ENCODE peak calls at places on chromosomes 2 and 18, in seven cellular contexts. F, L, D, W, E, C and R are unnamed samples.

GRCh38 chr18:34222396-34223163 is 2.1 kb downstream of the NOL4 start:
- DNase-seq in F (peak; percentile 64), L (no peak), D (no peak), W (no peak), E (no peak), C (no peak), R (no peak)

GRCh38 chr2:221571391-221572179 is 519 bp downstream of the EPHA4 start:
- DNase-seq in F (peak; percentile 16), L (no peak), D (no peak), W (no peak), E (peak; percentile 25), C (no peak), R (no peak)

GRCh38 chr2:219280682-219281081 is 1.5 kb downstream of the DNAJB2 start:
- DNase-seq in F (no peak), L (no peak), D (no peak), W (no peak), E (no peak), C (no peak), R (no peak)

GRCh38 chr2:201964631-201965206 is 68.9 kb upstream of the FZD7 start:
- DNase-seq in F (no peak), L (no peak), D (no peak), W (no peak), E (no peak), C (no peak), R (no peak)

GRCh38 chr2:190979906-190980629 is 33.9 kb downstream of the STAT1 start:
- DNase-seq in F (peak; percentile 77), L (no peak), D (no peak), W (no peak), E (no peak), C (no peak), R (no peak)

GRCh38 chr18:12098389-12098788 is 4.7 kb downstream of the ANKRD62 start:
- DNase-seq in F (no peak), L (no peak), D (no peak), W (no peak), E (no peak), C (peak; percentile 26), R (no peak)

GRCh38 chr18:56515522-56515921 is 122.9 kb downstream of the TXNL1 start:
- DNase-seq in F (no peak), L (no peak), D (no peak), W (no peak), E (no peak), C (no peak), R (no peak)

GRCh38 chr2:11729362-11730212 is 16.8 kb upstream of the LPIN1 start:
- DNase-seq in F (no peak), L (no peak), D (no peak), W (no peak), E (no peak), C (no peak), R (no peak)

GRCh38 chr18:74456409-74457042 is 582 bp downstream of the DIPK1C start:
- DNase-seq in F (no peak), L (no peak), D (no peak), W (no peak), E (no peak), C (no peak), R (no peak)

GRCh38 chr2:120949027-120949956 is 213.6 kb downstream of the GLI2 start:
- DNase-seq in F (peak; percentile 59), L (peak; percentile 40), D (no peak), W (peak; percentile 19), E (no peak), C (no peak), R (no peak)

GRCh38 chr2:133146893-133147292 is 421.4 kb downstream of the NCKAP5 start:
- DNase-seq in F (no peak), L (no peak), D (no peak), W (no peak), E (no peak), C (no peak), R (no peak)

GRCh38 chr2:112623913-112624777 is 21.6 kb upstream of the SLC20A1 start:
- DNase-seq in F (no peak), L (no peak), D (no peak), W (peak; percentile 74), E (peak; percentile 39), C (no peak), R (no peak)

GRCh38 chr2:134231296-134231964 is 22.4 kb upstream of the MGAT5 start:
- DNase-seq in F (no peak), L (no peak), D (no peak), W (no peak), E (no peak), C (no peak), R (no peak)

GRCh38 chr18:35938562-35938961 is 33.9 kb upstream of the RMP24 start:
- DNase-seq in F (no peak), L (no peak), D (no peak), W (no peak), E (no peak), C (no peak), R (no peak)

GRCh38 chr2:161631855-161632391 is 7.7 kb downstream of the SLC4A10 start:
- DNase-seq in F (no peak), L (no peak), D (no peak), W (no peak), E (no peak), C (no peak), R (no peak)

GRCh38 chr2:42585779-42586178 is 17.3 kb downstream of the MTA3 start:
- DNase-seq in F (no peak), L (peak; percentile 57), D (no peak), W (no peak), E (no peak), C (no peak), R (no peak)

GRCh38 chr2:180656455-180656847 is 324.0 kb upstream of the UBE2E3 start:
- DNase-seq in F (no peak), L (peak; percentile 20), D (no peak), W (no peak), E (no peak), C (no peak), R (no peak)

GRCh38 chr2:23423062-23423872 is 38.3 kb downstream of the KLHL29 start:
- DNase-seq in F (peak; percentile 30), L (no peak), D (no peak), W (no peak), E (no peak), C (no peak), R (no peak)

GRCh38 chr2:127569274-127570065 is 34.0 kb downstream of the MYO7B start:
- DNase-seq in F (no peak), L (no peak), D (no peak), W (no peak), E (no peak), C (no peak), R (no peak)

GRCh38 chr2:175414872-175415487 is 233.5 kb upstream of the ATP5MC3 start:
- DNase-seq in F (peak; percentile 58), L (peak; percentile 55), D (peak; percentile 50), W (peak; percentile 56), E (no peak), C (no peak), R (peak; percentile 8)

GRCh38 chr2:168216351-168217005 is 30.9 kb downstream of the STK39 start:
- DNase-seq in F (no peak), L (no peak), D (no peak), W (no peak), E (no peak), C (no peak), R (no peak)

GRCh38 chr18:55346387-55346786 is 241.6 kb downstream of the TCF4 start:
- DNase-seq in F (no peak), L (no peak), D (no peak), W (no peak), E (no peak), C (no peak), R (no peak)

GRCh38 chr2:159584796-159585195 is 31.6 kb downstream of the BAZ2B start:
- DNase-seq in F (no peak), L (no peak), D (no peak), W (no peak), E (no peak), C (no peak), R (no peak)

DNA sequence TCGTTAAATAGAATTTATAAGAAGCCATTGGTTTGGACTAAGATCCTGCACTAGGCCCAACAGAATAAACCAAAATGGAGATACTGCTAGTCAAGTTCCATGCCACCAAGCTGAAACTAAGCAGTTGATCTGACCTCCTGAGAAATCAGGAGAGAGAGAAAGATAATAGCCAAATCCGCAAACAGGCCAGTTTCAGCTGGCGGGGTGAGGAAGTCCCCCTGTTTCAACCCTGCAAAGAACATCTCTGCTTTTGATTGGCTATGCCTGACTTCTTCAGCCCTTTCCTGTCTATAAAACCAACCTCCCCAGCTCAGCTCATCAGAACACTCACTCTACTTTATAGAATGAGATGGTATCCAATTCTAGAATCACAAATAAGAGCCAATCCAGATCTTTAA is 543.3 kb upstream of the ID2 start:
- DNase-seq in F (no peak), L (peak; percentile 20), D (no peak), W (no peak), E (no peak), C (no peak), R (no peak)
- TF ChIP-seq TAF1 in F (no peak), L (no peak), D (no peak), W (no peak), E (no peak), C (no peak), R (no peak)

GRCh38 chr18:76621782-76622495 is 126.9 kb upstream of the ZNF516 start:
- DNase-seq in F (no peak), L (no peak), D (no peak), W (no peak), E (no peak), C (no peak), R (no peak)

GRCh38 chr18:76627444-76627843 is 132.4 kb upstream of the ZNF516 start:
- DNase-seq in F (no peak), L (no peak), D (no peak), W (no peak), E (no peak), C (no peak), R (no peak)
- TF ChIP-seq TAF1 in F (no peak), L (no peak), D (no peak), W (no peak), E (no peak), C (no peak), R (no peak)

DNA sequence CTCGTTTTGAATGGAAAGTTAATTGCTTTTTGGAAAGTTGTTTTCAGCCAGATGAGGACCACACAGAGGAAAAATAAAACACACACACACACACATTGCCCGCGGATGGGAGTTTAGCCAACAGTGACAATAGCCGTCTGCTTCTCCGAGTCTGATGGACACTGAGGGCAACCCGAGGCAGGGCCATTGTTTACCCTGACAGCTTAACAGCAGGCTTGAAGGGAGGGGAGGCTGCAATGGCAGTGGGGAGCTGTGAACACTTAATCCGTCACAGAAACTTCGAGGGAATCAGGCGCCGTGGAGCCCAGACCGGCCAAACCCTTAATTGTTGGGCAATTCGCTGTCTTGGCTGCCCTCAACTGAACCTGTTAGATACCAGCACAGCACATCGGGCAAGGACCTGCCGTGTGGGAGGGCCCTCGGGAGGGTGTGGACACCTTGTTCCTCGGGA is 145.9 kb downstream of the ACKR3 start:
- DNase-seq in F (no peak), L (no peak), D (no peak), W (no peak), E (no peak), C (no peak), R (no peak)
- TF ChIP-seq TAF1 in F (no peak), L (no peak), D (no peak), W (no peak), E (no peak), C (no peak), R (no peak)

DNA sequence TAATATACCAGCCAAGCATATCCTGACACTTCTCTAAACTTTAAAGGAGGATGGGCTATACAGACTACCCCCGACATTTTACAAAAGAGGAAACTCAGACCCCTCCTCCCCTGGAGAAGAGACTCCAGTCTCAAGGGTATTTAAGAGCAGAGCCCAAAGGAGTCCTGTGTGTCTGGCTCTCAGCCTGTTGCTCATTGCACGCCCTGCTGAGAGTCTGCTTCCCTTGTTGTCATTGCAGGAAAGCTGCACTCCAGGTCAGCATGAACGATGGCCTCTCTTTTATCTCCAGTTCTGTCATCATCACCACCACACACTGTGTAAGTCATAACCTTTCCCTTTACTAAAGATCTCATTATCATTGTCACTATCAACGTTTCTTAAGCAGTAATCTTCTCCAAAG is 111.3 kb downstream of the ANTXR1 start:
- DNase-seq in F (no peak), L (no peak), D (no peak), W (no peak), E (no peak), C (no peak), R (no peak)
- TF ChIP-seq TAF1 in F (no peak), L (no peak), D (no peak), W (no peak), E (no peak), C (no peak), R (no peak)